ENCODE peak calls at places on chromosomes 7 and 10, in five cellular contexts. O, R, U, W and V are unnamed samples. For H3K4me1, the result is how much of the 10 kb centered on the place peaks cover.

GRCh38 chr7:20064974-20065862 is 152.0 kb downstream of the MACC1 start:
- DNase-seq in U (no peak), W (no peak), O (peak), R (peak), V (no peak)

GRCh38 chr10:73650537-73651331 is 5.1 kb downstream of the SYNPO2L start:
- DNase-seq in O (no peak), W (no peak), U (peak), R (no peak), V (peak)

GRCh38 chr10:21318768-21319167 is 206.7 kb downstream of the SKIDA1 start:
- DNase-seq in W (no peak), U (no peak), O (peak), R (no peak), V (no peak)

GRCh38 chr7:130151591-130152269 is 53.5 kb downstream of the TMEM209 start:
- DNase-seq in O (no peak), R (peak), U (no peak), W (no peak), V (no peak)

GRCh38 chr7:27147211-27148030 is at the start of gene HOXA6:
- DNase-seq in U (no peak), O (peak), W (peak), R (no peak), V (no peak)

GRCh38 chr10:117162093-117163021 is 24.3 kb upstream of the VAX1 start:
- DNase-seq in O (no peak), U (no peak), W (peak), R (no peak), V (no peak)

GRCh38 chr7:118755067-118755625 is 530.6 kb downstream of the ANKRD7 start:
- DNase-seq in R (no peak), O (no peak), U (no peak), W (no peak), V (no peak)

GRCh38 chr7:31493714-31494181 is 20.1 kb upstream of the ITPRID1 start:
- DNase-seq in O (no peak), R (no peak), W (peak), U (no peak), V (peak)

GRCh38 chr7:71784180-71784579 is 628.0 kb downstream of the CALN1 start:
- DNase-seq in U (no peak), O (no peak), R (no peak), W (no peak), V (no peak)

GRCh38 chr7:51154201-51154600 is 162.4 kb downstream of the COBL start:
- DNase-seq in O (no peak), U (no peak), R (no peak), W (no peak), V (no peak)

DNA sequence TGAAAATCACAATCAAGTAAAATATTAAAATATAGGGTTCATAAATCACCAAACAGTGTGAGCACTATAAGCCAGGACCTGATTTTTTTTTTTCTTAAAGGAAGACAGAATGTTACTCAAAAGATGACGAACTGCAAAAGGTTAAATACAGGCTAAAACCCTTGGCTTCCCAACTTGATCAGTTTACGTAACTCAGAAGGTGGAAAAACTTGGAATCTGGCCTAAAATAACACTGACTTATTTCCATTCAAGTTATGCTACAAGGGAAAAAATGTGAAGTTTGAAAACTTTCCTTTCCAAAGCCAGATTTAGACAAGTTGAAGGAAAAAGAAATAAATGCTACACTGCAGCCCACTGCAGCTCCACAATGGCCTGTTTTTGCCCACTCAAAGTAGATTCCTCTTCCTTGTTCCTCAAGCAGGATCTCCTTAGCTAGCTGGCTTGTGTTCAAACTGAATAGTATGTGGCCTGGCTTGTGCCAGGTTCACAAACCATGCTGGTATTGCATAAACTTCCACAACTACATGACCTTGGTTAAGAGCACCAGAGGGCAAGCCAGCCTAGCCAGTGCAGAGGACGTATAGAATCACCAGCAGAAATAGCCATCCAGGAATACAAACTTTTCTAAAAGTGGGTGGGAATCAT is 166.2 kb downstream of the CPEB3 start:
- DNase-seq in U (no peak), O (peak), R (peak), W (peak), V (peak)
- H3K4me1 ChIP-seq in U (under half), O (under half), R (under half), W (half or more), V (under half)

GRCh38 chr7:92788559-92789183 is 47.7 kb downstream of the CDK6 start:
- DNase-seq in W (no peak), O (no peak), U (no peak), R (peak), V (no peak)

GRCh38 chr7:92784935-92785334 is 51.4 kb downstream of the CDK6 start:
- DNase-seq in O (no peak), U (no peak), R (no peak), W (no peak), V (no peak)

GRCh38 chr7:92782855-92783254 is 53.5 kb downstream of the CDK6 start:
- DNase-seq in W (no peak), U (no peak), R (no peak), O (no peak), V (no peak)

GRCh38 chr7:92783260-92783911 is 53.0 kb downstream of the CDK6 start:
- DNase-seq in U (no peak), W (no peak), O (no peak), R (no peak), V (no peak)

GRCh38 chr7:92785923-92786322 is 50.5 kb downstream of the CDK6 start:
- DNase-seq in R (no peak), O (peak), U (no peak), W (no peak), V (no peak)
- H3K4me1 ChIP-seq in R (under half), O (under half), U (under half), W (under half), V (under half)

DNA sequence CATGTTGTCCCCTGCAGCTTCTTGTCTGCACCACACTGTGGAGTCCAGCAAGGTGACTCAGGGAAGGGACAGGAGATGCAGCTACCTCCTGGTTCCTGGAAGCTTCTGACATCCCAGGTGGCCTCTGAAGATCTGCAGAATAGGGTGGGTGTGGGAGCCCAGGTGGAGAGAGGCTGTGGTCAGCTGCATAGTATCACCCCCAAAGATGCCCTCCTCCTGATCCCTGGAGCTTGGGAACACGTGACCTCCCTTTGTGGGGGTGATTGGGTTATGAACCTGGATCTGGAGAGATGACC is 25.4 kb downstream of the CALML3 start:
- DNase-seq in W (peak), R (no peak), O (no peak), U (no peak), V (no peak)
- H3K4me1 ChIP-seq in W (half or more), R (half or more), O (under half), U (under half), V (under half)

GRCh38 chr10:14562197-14562596 is 212.5 kb downstream of the FAM107B start:
- DNase-seq in U (no peak), O (no peak), W (no peak), R (no peak), V (no peak)
- H3K4me1 ChIP-seq in U (under half), O (under half), W (half or more), R (half or more), V (under half)

GRCh38 chr10:78053201-78053868 is 19.7 kb downstream of the RPS24 start:
- DNase-seq in W (no peak), R (no peak), O (no peak), U (no peak), V (no peak)
- H3K4me1 ChIP-seq in W (under half), R (under half), O (under half), U (under half), V (under half)

DNA sequence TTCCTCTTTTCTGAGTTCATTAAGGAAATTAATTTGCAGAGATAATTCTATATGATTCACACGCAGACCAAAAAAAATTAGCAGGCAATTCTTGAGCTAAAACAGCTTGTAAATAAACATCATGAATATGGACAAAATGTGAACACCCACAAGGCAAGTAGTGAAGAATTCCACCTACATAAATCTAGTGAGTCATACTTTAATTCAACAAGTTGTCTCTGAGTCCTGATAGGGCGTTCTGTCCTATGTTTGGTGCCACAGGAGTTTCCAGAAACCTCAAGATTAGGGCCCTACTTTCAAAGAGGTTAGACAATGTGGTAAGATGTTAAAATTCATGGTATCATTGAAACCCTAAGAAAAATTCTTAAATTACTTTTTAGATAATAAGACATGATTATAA is 122.3 kb downstream of the SGMS1 start:
- DNase-seq in W (no peak), R (peak), U (no peak), O (no peak), V (no peak)
- H3K4me1 ChIP-seq in W (under half), R (under half), U (under half), O (under half), V (under half)

GRCh38 chr10:103843854-103844567 is 11.4 kb downstream of the SH3PXD2A start:
- DNase-seq in O (no peak), U (peak), W (peak), R (no peak), V (peak)
- H3K4me1 ChIP-seq in O (under half), U (half or more), W (half or more), R (under half), V (under half)

GRCh38 chr10:93461124-93461806 is 20.9 kb downstream of the MYOF start:
- DNase-seq in W (no peak), O (no peak), U (no peak), R (no peak), V (no peak)

GRCh38 chr10:93461807-93462178 is 20.3 kb downstream of the MYOF start:
- DNase-seq in U (no peak), W (no peak), O (no peak), R (peak), V (no peak)

GRCh38 chr10:93456480-93456879 is 25.7 kb downstream of the MYOF start:
- DNase-seq in U (no peak), W (no peak), O (no peak), R (no peak), V (no peak)

GRCh38 chr10:93457511-93457910 is 24.6 kb downstream of the MYOF start:
- DNase-seq in W (no peak), U (no peak), O (no peak), R (no peak), V (no peak)

DNA sequence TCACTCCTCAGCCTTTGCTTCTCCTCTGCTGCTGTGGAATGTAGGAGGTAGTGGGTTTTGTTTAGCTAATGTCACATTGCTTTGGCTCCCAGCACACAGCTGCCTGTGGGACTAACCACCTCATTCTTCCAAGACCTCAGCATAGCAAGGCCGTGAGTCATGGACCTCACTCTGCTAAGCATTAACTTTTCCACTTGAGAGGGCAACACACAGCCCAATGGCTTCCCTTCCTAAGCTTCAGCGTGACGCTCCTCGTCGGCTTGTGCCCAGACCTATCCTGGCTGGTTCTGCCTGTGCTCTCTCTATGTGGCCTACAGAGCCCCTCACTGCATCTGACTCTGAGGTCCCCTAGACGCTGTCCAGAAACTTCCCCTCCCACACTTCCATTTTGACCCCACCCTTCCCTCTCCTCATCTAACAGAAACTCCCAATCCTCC is 23.3 kb downstream of the MYOF start:
- DNase-seq in R (peak), W (peak), U (peak), O (peak), V (peak)
- H3K4me1 ChIP-seq in R (half or more), W (under half), U (under half), O (under half), V (under half)

GRCh38 chr10:46028584-46029570 is 1.5 kb downstream of the NCOA4 start:
- DNase-seq in R (peak), O (peak), U (no peak), W (peak), V (no peak)

GRCh38 chr10:46022978-46023702 is 7.3 kb downstream of the NCOA4 start:
- DNase-seq in R (peak), W (peak), O (peak), U (peak), V (peak)

GRCh38 chr10:46026106-46026505 is 4.3 kb downstream of the NCOA4 start:
- DNase-seq in W (no peak), O (no peak), R (no peak), U (no peak), V (no peak)

GRCh38 chr10:46020871-46021553 is 9.4 kb downstream of the NCOA4 start:
- DNase-seq in O (no peak), R (no peak), U (no peak), W (no peak), V (no peak)

DNA sequence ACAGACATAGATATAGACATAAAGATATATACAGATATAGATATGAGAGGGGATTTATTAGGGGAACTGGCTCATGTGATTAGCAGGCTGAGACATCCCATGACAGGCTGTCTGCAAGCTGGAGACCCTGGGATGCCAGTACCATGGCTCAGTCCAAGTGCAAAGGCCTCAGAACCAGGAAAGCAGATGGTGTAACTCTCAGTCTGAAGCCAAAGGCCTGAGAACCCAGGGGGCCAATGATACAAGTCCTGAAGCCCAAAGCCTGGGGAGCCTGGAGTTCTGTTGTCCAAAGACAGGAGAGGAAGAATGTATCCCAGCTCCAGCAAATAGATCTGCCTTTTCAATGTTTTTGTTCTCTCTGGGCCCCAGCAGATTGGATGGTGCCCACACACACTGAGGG is 5.5 kb downstream of the NCOA4 start:
- DNase-seq in W (no peak), U (no peak), R (no peak), O (peak), V (no peak)
- H3K4me1 ChIP-seq in W (half or more), U (half or more), R (half or more), O (under half), V (under half)